ENCODE peak calls at places on chromosomes 5 and 9, in ten cellular contexts. Q is activated T-helper 1 cell treated with anti-CD3 and anti-CD28 coated beads, Interleukin-12 subunit alpha, Interleukin-12 subunit beta, Interleukin-2, Interleukin-4 antibody, amounts not matched to agents 30 ng/mL and 10 ng/mL and 1 ng/mL, durations not matched to agents 14 hours and 24 hours and 36 hours; N is fibroblast of the aortic adventitia; J is ELF-1; S is aorta; Z is iris pigment epithelial cell; D is GM18507; V is caudate nucleus; T is HCEC 1CT; F is AG08395. X is an unnamed sample.

GRCh38 chr9:111393971-111394370 is 63.9 kb upstream of the OR2K2 start:
- DNase-seq in N (no peak), S (no peak), V (no peak), Q (no peak), J (no peak), D (no peak), Z (peak; percentile 16), F (no peak), T (no peak), X (no peak)

GRCh38 chr5:90383903-90384302 is 25.7 kb downstream of the CETN3 start:
- DNase-seq in N (no peak), J (no peak), S (no peak), F (no peak), D (no peak), V (no peak), T (no peak), Z (no peak), Q (no peak), X (no peak)

GRCh38 chr5:150377964-150378694 is 20.6 kb downstream of the TCOF1 start:
- DNase-seq in V (no peak), T (peak; percentile 97), N (peak; percentile 85), Q (no peak), Z (peak; percentile 97), F (peak; percentile 89), D (no peak), J (peak; percentile 89), S (no peak), X (no peak)

GRCh38 chr9:68619636-68620035 is 79.0 kb upstream of the TMEM252 start:
- DNase-seq in S (no peak), Z (peak; percentile 2), N (no peak), F (no peak), J (no peak), Q (no peak), T (no peak), V (no peak), D (no peak), X (no peak)

GRCh38 chr5:101942321-101942882 is 353.7 kb downstream of the SLCO4C1 start:
- DNase-seq in D (no peak), V (no peak), J (peak; percentile 70), S (no peak), Q (no peak), Z (peak; percentile 24), F (no peak), T (no peak), N (no peak), X (peak; percentile 59)

GRCh38 chr5:11851402-11851801 is 52.8 kb downstream of the CTNND2 start:
- DNase-seq in N (no peak), F (no peak), V (no peak), Q (no peak), Z (no peak), S (no peak), T (no peak), D (no peak), J (peak; percentile 44), X (no peak)

GRCh38 chr9:89993678-89994630 is 389.1 kb downstream of the GADD45G start:
- DNase-seq in Z (no peak), S (peak; percentile 83), Q (no peak), V (no peak), F (peak; percentile 21), T (no peak), N (no peak), J (peak; percentile 26), D (no peak), X (no peak)

GRCh38 chr9:74322661-74323314 is 174.3 kb upstream of the RORB start:
- DNase-seq in J (no peak), N (no peak), T (no peak), Z (no peak), Q (no peak), S (no peak), V (no peak), F (no peak), D (no peak), X (no peak)

GRCh38 chr5:98807806-98808205 is 34.3 kb downstream of the RGMB start:
- DNase-seq in V (no peak), N (no peak), D (no peak), F (no peak), T (no peak), Z (no peak), S (no peak), Q (no peak), J (no peak), X (no peak)

GRCh38 chr5:103674321-103674720 is 111.7 kb upstream of the NUDT12 start:
- DNase-seq in D (no peak), S (no peak), F (no peak), T (no peak), V (no peak), N (peak; percentile 0), Z (no peak), Q (no peak), J (no peak), X (no peak)

GRCh38 chr5:109483395-109483974 is 73.7 kb upstream of the PJA2 start:
- DNase-seq in F (no peak), T (no peak), N (no peak), Q (no peak), V (no peak), S (no peak), Z (no peak), D (no peak), J (no peak), X (no peak)

GRCh38 chr9:101739311-101739710 is 864 bp upstream of the GRIN3A start:
- DNase-seq in N (no peak), T (no peak), F (no peak), S (no peak), V (no peak), D (no peak), Q (no peak), Z (no peak), J (no peak), X (no peak)

GRCh38 chr5:64158827-64159226 is 6.8 kb upstream of the RNF180 start:
- DNase-seq in V (no peak), D (no peak), N (no peak), S (no peak), Z (no peak), F (no peak), T (no peak), J (no peak), Q (no peak), X (no peak)

GRCh38 chr5:162593881-162594280 is 526.3 kb downstream of the GABRG2 start:
- DNase-seq in Z (no peak), N (no peak), D (no peak), T (no peak), F (no peak), Q (no peak), V (no peak), J (no peak), S (no peak), X (no peak)

GRCh38 chr9:127883959-127884358 is 6.5 kb upstream of the AK1 start:
- DNase-seq in N (no peak), S (no peak), J (no peak), Q (no peak), F (no peak), T (no peak), V (no peak), Z (no peak), D (no peak), X (no peak)

GRCh38 chr5:95838552-95838951 is 16.0 kb upstream of the GLRX start:
- DNase-seq in S (no peak), J (no peak), V (no peak), T (no peak), N (no peak), Q (no peak), D (no peak), F (no peak), Z (no peak), X (no peak)